ENCODE peak calls at places on chromosomes 6 and 20, in five cellular contexts. P is CD8-positive, alpha-beta T cell; O is upper lobe of right lung; L is psoas muscle; Y is cardiac muscle cell. Z is an unnamed sample. For H3K4me1, the result is how much of the 10 kb centered on the place peaks cover.

GRCh38 chr20:577167-577791 is 32.8 kb downstream of the TCF15 start:
- DNase-seq in P (no peak), L (no peak), Y (no peak), O (no peak), Z (no peak)

GRCh38 chr6:141675957-141676356 is 456.8 kb upstream of the GJE1 start:
- DNase-seq in Y (no peak), P (no peak), L (no peak), O (no peak), Z (no peak)

GRCh38 chr6:52361347-52361944 is 505 bp upstream of the PAQR8 start:
- DNase-seq in O (no peak), Y (no peak), P (peak), L (peak), Z (peak)

GRCh38 chr6:22598386-22598785 is 29.0 kb downstream of the HDGFL1 start:
- DNase-seq in Y (no peak), L (no peak), P (no peak), O (no peak), Z (no peak)

GRCh38 chr6:105974981-105975380 is 111.2 kb upstream of the PRDM1 start:
- DNase-seq in L (no peak), O (no peak), P (no peak), Y (no peak), Z (no peak)

GRCh38 chr6:136324981-136325380 is 35.3 kb upstream of the BCLAF1 start:
- DNase-seq in L (no peak), O (no peak), Y (peak), P (no peak), Z (no peak)

GRCh38 chr6:136491674-136492235 is 58.5 kb downstream of the MAP7 start:
- DNase-seq in Y (no peak), L (no peak), P (no peak), O (no peak), Z (no peak)

GRCh38 chr6:2132416-2132815 is 113.0 kb downstream of the GMDS start:
- DNase-seq in O (no peak), L (no peak), Y (no peak), P (no peak), Z (no peak)

GRCh38 chr6:47363736-47364135 is 54.0 kb upstream of the TNFRSF21 start:
- DNase-seq in L (no peak), O (no peak), P (no peak), Y (no peak), Z (no peak)

GRCh38 chr6:514396-514973 is 122.9 kb downstream of the IRF4 start:
- DNase-seq in O (no peak), P (no peak), Y (no peak), L (no peak), Z (no peak)

GRCh38 chr20:57980526-57980925 is 247.9 kb downstream of the ANKRD60 start:
- DNase-seq in O (no peak), L (no peak), Y (peak), P (no peak), Z (no peak)

GRCh38 chr6:148628251-148628650 is 118.6 kb upstream of the UST start:
- DNase-seq in L (no peak), O (no peak), P (no peak), Y (no peak), Z (no peak)

GRCh38 chr6:87791485-87791884 is 89.5 kb upstream of the AKIRIN2 start:
- DNase-seq in Y (no peak), O (no peak), P (no peak), L (no peak), Z (no peak)

GRCh38 chr6:39361657-39362486 is 39.4 kb upstream of the KCNK16 start:
- DNase-seq in L (peak), Y (peak), P (peak), O (peak), Z (peak)

GRCh38 chr6:133764011-133764812 is 124.7 kb upstream of the TCF21 start:
- DNase-seq in O (no peak), L (no peak), Y (no peak), P (no peak), Z (no peak)

GRCh38 chr6:90458353-90459224 is 128.3 kb downstream of the MAP3K7 start:
- DNase-seq in P (peak), Y (no peak), L (no peak), O (no peak), Z (no peak)

GRCh38 chr6:109308018-109308492 is 74.2 kb downstream of the CD164 start:
- DNase-seq in L (peak), Y (no peak), O (no peak), P (no peak), Z (no peak)

GRCh38 chr6:82227770-82228169 is 19.8 kb downstream of the IBTK start:
- DNase-seq in Y (no peak), L (no peak), O (no peak), P (no peak), Z (no peak)

GRCh38 chr6:103507052-103507451 is 1352.7 kb downstream of the HACE1 start:
- DNase-seq in L (no peak), O (no peak), P (no peak), Y (no peak), Z (no peak)

GRCh38 chr6:107396226-107396625 is 63.1 kb downstream of the PDSS2 start:
- DNase-seq in O (no peak), Y (no peak), P (no peak), L (no peak), Z (no peak)

GRCh38 chr20:50385733-50386640 is 124.2 kb upstream of the PTPN1 start:
- DNase-seq in Y (no peak), P (peak), L (no peak), O (no peak), Z (no peak)

GRCh38 chr20:52004720-52005119 is 186.9 kb downstream of the ZFP64 start:
- DNase-seq in Y (no peak), P (no peak), O (no peak), L (no peak), Z (no peak)

GRCh38 chr20:635028-635427 is 18.0 kb downstream of the SRXN1 start:
- DNase-seq in L (no peak), O (peak), Y (no peak), P (no peak), Z (no peak)

GRCh38 chr20:51456511-51457280 is 85.8 kb downstream of the NFATC2 start:
- DNase-seq in L (peak), P (no peak), O (peak), Y (peak), Z (peak)

GRCh38 chr6:22392711-22393110 is 95.9 kb upstream of the PRL start:
- DNase-seq in P (no peak), L (no peak), O (no peak), Y (no peak), Z (no peak)

GRCh38 chr6:73586416-73586974 is 65.7 kb upstream of the EEF1A1 start:
- DNase-seq in Y (no peak), L (no peak), O (no peak), P (no peak), Z (no peak)

GRCh38 chr6:21931641-21932335 is 338.2 kb downstream of the SOX4 start:
- DNase-seq in L (no peak), O (no peak), Y (no peak), P (no peak), Z (no peak)

GRCh38 chr20:42082611-42083010 is 464.4 kb upstream of the CHD6 start:
- DNase-seq in O (no peak), P (no peak), Y (no peak), L (peak), Z (peak)

GRCh38 chr6:36677059-36677749 is 1.3 kb upstream of the CDKN1A start:
- DNase-seq in Y (no peak), L (no peak), O (no peak), P (no peak), Z (no peak)

GRCh38 chr6:144378437-144378836 is 93.3 kb downstream of the UTRN start:
- DNase-seq in O (no peak), P (no peak), L (no peak), Y (no peak), Z (no peak)

GRCh38 chr6:124203812-124204167 is 400.1 kb downstream of the NKAIN2 start:
- DNase-seq in P (no peak), O (no peak), Y (no peak), L (no peak), Z (no peak)

GRCh38 chr20:19692685-19693119 is 65.4 kb upstream of the RIN2 start:
- DNase-seq in P (peak), O (peak), L (peak), Y (peak), Z (peak)

GRCh38 chr6:26121141-26122004 is 34.1 kb downstream of the HFE start:
- DNase-seq in O (no peak), L (no peak), Y (no peak), P (no peak), Z (no peak)
- H3K27ac ChIP-seq in O (no peak), L (no peak), Y (peak), P (no peak), Z (no peak)

GRCh38 chr6:24900917-24901697 is 34.7 kb downstream of the RIPOR2 start:
- DNase-seq in L (no peak), O (no peak), Y (no peak), P (no peak), Z (no peak)
- H3K4me1 ChIP-seq in L (under half), O (under half), Y (under half), P (half or more), Z (under half)

GRCh38 chr6:156901309-156902019 is 124.3 kb downstream of the ARID1B start:
- DNase-seq in Y (no peak), P (no peak), O (no peak), L (no peak), Z (no peak)
- H3K27ac ChIP-seq in Y (peak), P (no peak), O (no peak), L (no peak), Z (no peak)

GRCh38 chr6:71726121-71726520 is 160.2 kb upstream of the RIMS1 start:
- DNase-seq in O (no peak), L (no peak), P (no peak), Y (no peak), Z (no peak)
- H3K4me1 ChIP-seq in O (under half), L (under half), P (under half), Y (under half), Z (under half)

GRCh38 chr20:49345538-49345937 is 67.7 kb upstream of the ZNFX1 start:
- DNase-seq in P (no peak), L (peak), Y (no peak), O (no peak), Z (peak)
- H3K27ac ChIP-seq in P (no peak), L (peak), Y (no peak), O (no peak), Z (peak)

Z was measured in uterus.